ENCODE peak calls at places on chromosomes 12 and 14, in six cellular contexts. L is HCT116, G is HepG2, P is SK-N-SH, V is GM12878, R is K562. C is an unnamed sample.
A peak's percentile ranks its signal among the peaks of the same experiment; 100 is the strongest.

GRCh38 chr12:5395443-5396401 is 36.2 kb upstream of the NTF3 start:
- DNase-seq in V (no peak), P (no peak), G (no peak), L (no peak), R (no peak), C (no peak)

GRCh38 chr12:79083181-79083580 is 218.6 kb downstream of the SYT1 start:
- DNase-seq in P (no peak), R (no peak), V (no peak), G (no peak), L (no peak), C (no peak)

GRCh38 chr12:52045794-52046199 is 5.4 kb upstream of the NR4A1 start:
- DNase-seq in V (no peak), P (no peak), L (no peak), G (no peak), R (no peak), C (no peak)

GRCh38 chr12:116257213-116257612 is 20.3 kb downstream of the MED13L start:
- DNase-seq in G (no peak), R (no peak), L (no peak), V (no peak), P (no peak), C (peak; percentile 89)

GRCh38 chr12:92927436-92928116 is 1.5 kb downstream of the EEA1 start:
- DNase-seq in V (no peak), R (peak; percentile 17), L (no peak), G (peak; percentile 63), P (no peak), C (no peak)

GRCh38 chr12:52063986-52064649 is 5.7 kb upstream of the ATG101 start:
- DNase-seq in R (no peak), L (no peak), G (no peak), V (no peak), P (no peak), C (no peak)

GRCh38 chr14:104282332-104283196 is 144.2 kb downstream of the KIF26A start:
- DNase-seq in L (no peak), R (no peak), V (no peak), P (no peak), G (no peak), C (no peak)

GRCh38 chr14:100019156-100019882 is 45.9 kb upstream of the EVL start:
- DNase-seq in G (peak; percentile 84), R (peak; percentile 11), P (peak; percentile 62), L (no peak), V (no peak), C (no peak)

GRCh38 chr14:59585891-59586554 is 9.4 kb upstream of the CCDC175 start:
- DNase-seq in G (no peak), P (no peak), R (no peak), V (no peak), L (no peak), C (peak; percentile 31)

GRCh38 chr14:50061664-50062437 is 54.5 kb downstream of the VCPKMT start:
- DNase-seq in P (peak; percentile 83), R (no peak), G (peak; percentile 76), L (no peak), V (peak; percentile 84), C (no peak)

GRCh38 chr14:31968912-31969311 is 108.2 kb upstream of the ARHGAP5 start:
- DNase-seq in G (no peak), L (no peak), V (no peak), P (no peak), R (no peak), C (no peak)

GRCh38 chr14:73502017-73502619 is 11.4 kb downstream of the RIOX1 start:
- DNase-seq in G (no peak), V (no peak), L (no peak), P (no peak), R (no peak), C (no peak)

GRCh38 chr12:94049718-94050117 is 98.7 kb upstream of the PLXNC1 start:
- DNase-seq in V (no peak), R (no peak), P (peak; percentile 27), G (no peak), L (no peak), C (no peak)

GRCh38 chr12:21551811-21552469 is 25.8 kb downstream of the SPX start:
- DNase-seq in R (no peak), G (no peak), P (no peak), L (no peak), V (no peak), C (no peak)

GRCh38 chr14:43204816-43205215 is 1302.3 kb downstream of the FSCB start:
- DNase-seq in V (no peak), L (no peak), R (no peak), G (no peak), P (no peak), C (no peak)

GRCh38 chr14:75860561-75861160 is 121.1 kb downstream of the TGFB3 start:
- DNase-seq in G (no peak), P (no peak), L (no peak), R (peak; percentile 8), V (no peak), C (no peak)

GRCh38 chr12:96811083-96811482 is 96.0 kb upstream of the NEDD1 start:
- DNase-seq in L (no peak), R (no peak), G (peak; percentile 46), V (no peak), P (no peak), C (peak; percentile 46)

GRCh38 chr14:74612346-74613021 is 447 bp upstream of the LTBP2 start:
- DNase-seq in G (peak; percentile 51), L (no peak), V (no peak), P (peak; percentile 95), R (peak; percentile 89), C (peak; percentile 63)

GRCh38 chr14:68780358-68781160 is 12.3 kb downstream of the ZFP36L1 start:
- DNase-seq in R (peak; percentile 39), G (no peak), V (no peak), L (no peak), P (no peak), C (peak; percentile 39)

GRCh38 chr14:59103396-59103795 is 85.1 kb upstream of the DAAM1 start:
- DNase-seq in P (no peak), R (no peak), L (no peak), G (no peak), V (no peak), C (no peak)

DNA sequence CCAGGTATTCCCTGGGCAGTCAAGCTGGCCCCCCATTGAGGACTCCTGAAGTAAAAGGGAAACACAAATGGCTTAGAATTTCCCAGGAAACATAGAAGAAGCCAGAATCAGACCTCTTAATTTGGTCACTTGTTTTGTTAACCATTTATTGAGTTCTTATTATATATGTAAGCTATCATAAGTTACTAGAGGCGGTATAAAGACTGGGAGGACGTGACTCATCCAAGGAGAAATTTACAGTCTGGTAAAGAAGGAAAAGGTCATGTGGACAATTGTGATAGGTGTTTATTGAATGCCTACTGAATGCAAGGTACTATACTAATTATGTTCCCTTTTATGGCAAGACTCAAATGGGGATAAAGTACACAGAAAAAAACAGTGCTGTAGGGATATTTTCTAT is 146.7 kb downstream of the DYRK2 start:
- DNase-seq in R (no peak), L (no peak), V (no peak), P (no peak), G (no peak), C (no peak)
- TF ChIP-seq JUND in R (no peak), L (no peak), V (no peak), P (no peak), G (no peak), C (no peak)

GRCh38 chr12:46181465-46181864 is 87.4 kb downstream of the SLC38A1 start:
- DNase-seq in L (no peak), P (no peak), R (no peak), V (no peak), G (no peak), C (no peak)

GRCh38 chr12:46188170-46188569 is 80.7 kb downstream of the SLC38A1 start:
- DNase-seq in L (no peak), G (no peak), R (no peak), P (no peak), V (no peak), C (no peak)

GRCh38 chr12:46186088-46186487 is 82.8 kb downstream of the SLC38A1 start:
- DNase-seq in L (no peak), R (no peak), V (no peak), P (no peak), G (no peak), C (no peak)

GRCh38 chr12:46185686-46186085 is 83.2 kb downstream of the SLC38A1 start:
- DNase-seq in L (no peak), G (no peak), P (no peak), V (no peak), R (no peak), C (no peak)

DNA sequence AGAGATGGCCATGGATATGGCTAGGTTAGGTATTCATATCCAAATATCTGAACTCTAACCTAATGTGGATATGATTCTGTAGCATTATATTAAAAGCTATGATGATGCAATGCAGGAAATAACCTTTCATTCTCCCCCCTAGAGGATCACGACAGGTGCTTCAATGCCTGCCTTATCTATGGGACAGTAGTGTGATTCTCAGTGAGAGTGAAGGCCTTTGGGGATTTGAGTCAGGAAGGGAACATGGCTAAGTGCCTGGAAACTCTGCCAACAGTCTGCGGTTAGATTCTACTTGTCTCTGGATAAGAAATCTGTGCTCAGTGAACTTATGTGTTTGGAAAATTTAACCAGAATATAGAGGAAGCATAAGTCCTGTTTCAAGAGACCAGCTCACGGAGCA is 81.8 kb downstream of the SLC38A1 start:
- DNase-seq in V (no peak), R (no peak), L (no peak), G (no peak), P (no peak), C (no peak)
- TF ChIP-seq JUND in V (no peak), R (no peak), L (no peak), G (no peak), P (no peak), C (no peak)

GRCh38 chr12:123891516-123892179 is 81.0 kb downstream of the CCDC92 start:
- DNase-seq in G (no peak), P (no peak), V (no peak), R (no peak), L (no peak), C (no peak)
- TF ChIP-seq JUND in G (no peak), P (no peak), V (no peak), R (no peak), L (no peak), C (no peak)

GRCh38 chr12:113639474-113639873 is 167.8 kb upstream of the LHX5 start:
- DNase-seq in L (no peak), G (no peak), R (no peak), P (no peak), V (no peak), C (no peak)
- TF ChIP-seq JUND in L (no peak), G (no peak), R (no peak), P (no peak), V (no peak), C (no peak)

GRCh38 chr14:61941421-61941805 is 179.2 kb downstream of the SNAPC1 start:
- DNase-seq in L (no peak), P (no peak), R (no peak), V (no peak), G (no peak), C (no peak)

DNA sequence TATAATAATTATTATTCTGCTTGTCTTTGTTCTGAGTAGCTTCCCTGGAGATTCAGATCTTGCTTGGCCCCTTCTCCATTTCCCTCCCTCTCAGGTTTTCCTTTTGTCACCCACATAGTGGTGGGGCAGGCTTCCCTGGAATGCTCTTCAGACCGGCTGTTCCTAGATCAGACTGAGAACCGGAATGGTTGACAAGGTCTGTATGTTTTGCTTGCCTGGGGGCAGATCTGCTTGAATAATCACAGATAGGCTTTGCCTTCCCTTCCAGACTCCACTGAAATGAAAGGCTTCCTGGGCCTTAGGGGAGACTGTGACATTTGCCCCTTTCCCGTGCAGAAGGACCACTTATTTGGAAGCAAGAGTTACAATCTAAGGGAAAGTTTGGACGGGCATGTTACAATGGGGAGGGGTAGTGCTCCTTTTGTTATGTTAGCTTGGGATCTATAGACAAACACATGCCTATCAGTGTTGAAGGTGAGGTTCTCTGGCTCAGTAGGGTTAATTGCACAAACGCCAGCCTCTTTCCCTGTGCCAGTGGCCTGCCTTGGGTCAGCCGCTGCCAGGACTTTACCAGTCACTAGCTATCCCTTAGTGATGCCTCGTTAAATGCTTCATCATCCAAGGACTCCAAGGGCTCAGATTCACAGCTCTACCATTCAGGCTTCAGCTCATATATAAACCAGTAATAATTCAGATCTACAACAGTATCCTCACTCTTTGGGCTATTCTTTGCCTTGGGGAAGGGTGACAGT is 178.6 kb downstream of the SNAPC1 start:
- DNase-seq in V (no peak), P (peak; percentile 33), R (no peak), G (no peak), L (no peak), C (no peak)
- TF ChIP-seq JUND in V (no peak), P (no peak), R (no peak), G (no peak), L (no peak), C (no peak)